ENCODE peak calls at places on chromosome 1, in four cellular contexts. One of them, this sample, is unnamed.

GRCh38 chr1:42165511-42166210 is 1.1 kb upstream of the GUCA2A start:
- DNase-seq in HepG2: peak; percentile 87
- DNase-seq in GM12878: no peak
- DNase-seq in K562: no peak
- DNase-seq in this sample: no peak

GRCh38 chr1:41404308-41404755 is 43.1 kb downstream of the FOXO6 start:
- DNase-seq in GM12878: no peak
- DNase-seq in K562: no peak
- DNase-seq in HepG2: no peak
- DNase-seq in this sample: peak; percentile 53

GRCh38 chr1:244897476-244898254 is 33.3 kb upstream of the HNRNPU start:
- DNase-seq in HepG2: no peak
- DNase-seq in GM12878: no peak
- DNase-seq in K562: no peak
- DNase-seq in this sample: no peak

GRCh38 chr1:28415246-28415645 is 45.7 kb downstream of the PHACTR4 start:
- DNase-seq in K562: no peak
- DNase-seq in HepG2: no peak
- DNase-seq in GM12878: no peak
- DNase-seq in this sample: no peak

GRCh38 chr1:43947890-43948437 is 1.2 kb downstream of the IPO13 start:
- DNase-seq in GM12878: no peak
- DNase-seq in K562: no peak
- DNase-seq in HepG2: peak; percentile 71
- DNase-seq in this sample: no peak

GRCh38 chr1:241610056-241610815 is 29.9 kb downstream of the CHML start:
- DNase-seq in HepG2: peak; percentile 23
- DNase-seq in K562: peak; percentile 58
- DNase-seq in GM12878: no peak
- DNase-seq in this sample: no peak

GRCh38 chr1:168488153-168488552 is 55.6 kb downstream of the XCL2 start:
- DNase-seq in K562: no peak
- DNase-seq in HepG2: no peak
- DNase-seq in GM12878: no peak
- DNase-seq in this sample: no peak

GRCh38 chr1:99170516-99170915 is 93.8 kb upstream of the PLPPR4 start:
- DNase-seq in GM12878: no peak
- DNase-seq in K562: no peak
- DNase-seq in HepG2: no peak
- DNase-seq in this sample: no peak

GRCh38 chr1:247211339-247211738 is 39.5 kb upstream of the ZNF124 start:
- DNase-seq in GM12878: no peak
- DNase-seq in HepG2: no peak
- DNase-seq in K562: no peak
- DNase-seq in this sample: no peak

GRCh38 chr1:1203561-1204424 is 2.6 kb downstream of the TNFRSF18 start:
- DNase-seq in GM12878: no peak
- DNase-seq in K562: no peak
- DNase-seq in HepG2: no peak
- DNase-seq in this sample: no peak

DNA sequence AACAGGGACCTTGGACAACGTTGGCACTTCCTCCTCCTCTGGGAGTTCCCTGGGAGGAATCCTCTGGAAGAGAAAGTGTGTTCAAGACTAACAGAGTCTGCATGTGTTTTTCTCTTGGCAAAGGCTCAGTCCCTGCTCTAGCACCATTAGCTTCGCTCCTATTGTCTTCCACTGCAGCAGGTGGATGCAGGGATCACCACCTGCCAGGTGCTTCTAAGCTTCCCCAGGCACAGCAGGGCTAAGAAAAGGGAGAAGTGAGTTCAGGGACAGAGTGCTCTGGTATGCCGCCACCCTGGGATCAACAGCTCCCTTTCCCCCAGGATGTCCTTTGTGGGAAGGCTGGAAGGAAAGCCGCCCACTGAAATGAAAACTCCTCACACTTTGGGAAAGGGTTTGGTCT is 43.9 kb upstream of the IL20 start:
- DNase-seq in GM12878: no peak
- DNase-seq in HepG2: no peak
- DNase-seq in K562: no peak
- DNase-seq in this sample: no peak
- TF ChIP-seq ETV6 in GM12878: no peak
- TF ChIP-seq ETV6 in HepG2: no peak
- TF ChIP-seq ETV6 in K562: no peak
- TF ChIP-seq ETV6 in this sample: no peak

GRCh38 chr1:10339036-10339567 is 59.8 kb upstream of the PGD start:
- DNase-seq in HepG2: no peak
- DNase-seq in GM12878: no peak
- DNase-seq in K562: no peak
- DNase-seq in this sample: no peak

GRCh38 chr1:10338047-10338446 is 60.8 kb upstream of the PGD start:
- DNase-seq in K562: peak; percentile 59
- DNase-seq in HepG2: peak; percentile 15
- DNase-seq in GM12878: no peak
- DNase-seq in this sample: peak; percentile 66

GRCh38 chr1:10338611-10339010 is 60.3 kb upstream of the PGD start:
- DNase-seq in HepG2: no peak
- DNase-seq in GM12878: no peak
- DNase-seq in K562: no peak
- DNase-seq in this sample: no peak

GRCh38 chr1:10341062-10341600 is 57.7 kb upstream of the PGD start:
- DNase-seq in K562: no peak
- DNase-seq in HepG2: no peak
- DNase-seq in GM12878: no peak
- DNase-seq in this sample: no peak

DNA sequence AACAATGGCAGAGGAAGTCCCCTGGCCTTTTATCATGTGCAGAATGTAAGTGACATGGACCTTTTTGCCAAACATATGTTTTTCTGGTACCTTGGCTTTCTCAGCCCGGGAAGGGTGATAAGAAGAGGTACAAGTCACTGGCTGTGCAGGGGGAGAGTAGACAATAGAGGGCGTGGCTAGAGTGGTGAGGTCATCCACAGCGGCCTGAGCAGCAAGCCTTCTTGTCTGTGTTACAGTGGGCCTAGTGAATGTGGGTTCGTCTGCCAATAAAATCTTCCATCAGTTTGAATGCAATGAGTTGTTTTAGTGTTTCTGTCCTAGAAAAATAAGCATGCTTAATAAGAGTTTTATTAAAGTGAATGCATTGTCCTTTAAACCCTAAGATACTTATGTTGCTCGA is 59.0 kb upstream of the PGD start:
- DNase-seq in HepG2: no peak
- DNase-seq in K562: peak; percentile 94
- DNase-seq in GM12878: no peak
- DNase-seq in this sample: peak; percentile 60
- TF ChIP-seq SP1 in HepG2: no peak
- TF ChIP-seq SP1 in K562: no peak
- TF ChIP-seq SP1 in GM12878: no peak
- TF ChIP-seq SP1 in this sample: no peak

GRCh38 chr1:33443705-33444180 is 12.8 kb upstream of the PHC2 start:
- DNase-seq in K562: no peak
- DNase-seq in GM12878: no peak
- DNase-seq in HepG2: no peak
- DNase-seq in this sample: no peak
- TF ChIP-seq ETV6 in K562: no peak
- TF ChIP-seq ETV6 in GM12878: no peak
- TF ChIP-seq ETV6 in HepG2: no peak
- TF ChIP-seq ETV6 in this sample: no peak

DNA sequence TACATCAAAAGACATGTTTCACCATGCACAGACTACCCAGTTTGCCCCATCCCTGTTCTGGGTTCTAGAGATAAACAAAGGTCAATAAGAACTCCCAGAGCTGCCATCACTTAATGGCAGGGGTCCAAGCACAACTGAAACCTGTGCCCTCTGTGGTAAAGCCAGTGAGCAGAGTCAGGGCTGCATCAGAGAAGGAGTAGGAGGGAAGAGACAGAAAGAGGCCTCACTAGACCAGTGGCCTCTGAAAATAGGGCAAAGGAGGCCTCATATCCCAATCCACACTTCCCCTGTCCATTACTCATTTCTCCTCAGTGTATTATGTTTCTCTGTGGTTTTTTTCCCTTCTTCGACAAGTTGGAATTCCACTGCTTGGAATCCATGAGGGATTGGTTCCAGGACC is 10.2 kb downstream of the ATP1A2 start:
- DNase-seq in HepG2: no peak
- DNase-seq in K562: no peak
- DNase-seq in GM12878: no peak
- DNase-seq in this sample: no peak
- TF ChIP-seq SP1 in HepG2: no peak
- TF ChIP-seq SP1 in K562: no peak
- TF ChIP-seq SP1 in GM12878: no peak
- TF ChIP-seq SP1 in this sample: no peak

GRCh38 chr1:110326826-110327225 is 12.4 kb upstream of the RBM15 start:
- DNase-seq in K562: no peak
- DNase-seq in GM12878: no peak
- DNase-seq in HepG2: no peak
- DNase-seq in this sample: no peak
- TF ChIP-seq ETV6 in K562: no peak
- TF ChIP-seq ETV6 in GM12878: no peak
- TF ChIP-seq ETV6 in HepG2: no peak
- TF ChIP-seq ETV6 in this sample: no peak

DNA sequence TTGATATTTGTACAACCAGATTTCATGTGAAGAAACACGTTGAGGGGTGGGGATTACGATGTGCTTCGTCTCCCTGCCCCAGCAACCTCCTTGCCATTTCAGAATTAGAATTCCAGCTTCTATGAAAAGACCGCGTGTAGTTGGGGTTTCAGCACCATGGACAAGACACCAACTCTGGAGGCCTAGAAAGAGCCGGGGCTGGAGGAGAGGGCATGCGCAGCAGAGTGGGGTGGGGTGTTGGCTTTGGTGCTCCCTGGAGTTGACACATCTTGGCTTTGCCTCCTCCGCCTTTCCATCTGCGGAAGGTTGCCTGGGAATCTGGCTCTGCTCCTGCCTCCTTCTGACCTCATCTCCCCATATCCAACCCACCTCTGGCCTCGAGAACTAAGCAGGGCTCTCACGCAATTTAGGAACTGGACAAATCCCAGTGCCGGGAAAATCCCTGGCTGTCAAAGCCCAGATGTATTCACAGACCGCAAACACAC is 11.8 kb downstream of the HTR6 start:
- DNase-seq in K562: peak; percentile 89
- DNase-seq in HepG2: peak; percentile 38
- DNase-seq in GM12878: no peak
- DNase-seq in this sample: peak; percentile 81
- TF ChIP-seq SP1 in K562: no peak
- TF ChIP-seq SP1 in HepG2: no peak
- TF ChIP-seq SP1 in GM12878: no peak
- TF ChIP-seq SP1 in this sample: peak; percentile 21

This sample was measured in WTC11.